ENCODE peak calls at places on chromosomes 6 and 20, in five cellular contexts. One of them, this sample, is unnamed.

GRCh38 chr6:43778976-43779863 is 9.2 kb downstream of the VEGFA start:
- DNase-seq in mammary epithelial cell: no peak
- DNase-seq in right lobe of liver: no peak
- DNase-seq in psoas muscle: no peak
- DNase-seq in breast epithelium: no peak
- DNase-seq in this sample: no peak

GRCh38 chr6:81636930-81637568 is 115.4 kb downstream of the TENT5A start:
- DNase-seq in mammary epithelial cell: no peak
- DNase-seq in right lobe of liver: no peak
- DNase-seq in psoas muscle: no peak
- DNase-seq in breast epithelium: no peak
- DNase-seq in this sample: no peak

GRCh38 chr20:24684954-24685691 is 215.7 kb downstream of the SYNDIG1 start:
- DNase-seq in mammary epithelial cell: no peak
- DNase-seq in right lobe of liver: no peak
- DNase-seq in psoas muscle: no peak
- DNase-seq in breast epithelium: no peak
- DNase-seq in this sample: no peak

GRCh38 chr6:161487694-161488093 is 213.8 kb upstream of the AGPAT4 start:
- DNase-seq in mammary epithelial cell: no peak
- DNase-seq in right lobe of liver: no peak
- DNase-seq in psoas muscle: no peak
- DNase-seq in breast epithelium: no peak
- DNase-seq in this sample: no peak

GRCh38 chr6:74343804-74344203 is 647.8 kb downstream of the CD109 start:
- DNase-seq in mammary epithelial cell: no peak
- DNase-seq in right lobe of liver: no peak
- DNase-seq in psoas muscle: no peak
- DNase-seq in breast epithelium: no peak
- DNase-seq in this sample: no peak

GRCh38 chr6:41699063-41699462 is 36.3 kb downstream of the TFEB start:
- DNase-seq in mammary epithelial cell: no peak
- DNase-seq in right lobe of liver: no peak
- DNase-seq in psoas muscle: no peak
- DNase-seq in breast epithelium: no peak
- DNase-seq in this sample: no peak

GRCh38 chr6:34027445-34027936 is 118.4 kb downstream of the GRM4 start:
- DNase-seq in mammary epithelial cell: peak; percentile 11
- DNase-seq in right lobe of liver: peak; percentile 53
- DNase-seq in psoas muscle: peak; percentile 46
- DNase-seq in breast epithelium: no peak
- DNase-seq in this sample: no peak

GRCh38 chr6:35081426-35081851 is 59.7 kb downstream of the TCP11 start:
- DNase-seq in mammary epithelial cell: peak; percentile 49
- DNase-seq in right lobe of liver: peak; percentile 17
- DNase-seq in psoas muscle: no peak
- DNase-seq in breast epithelium: no peak
- DNase-seq in this sample: no peak

GRCh38 chr6:13268914-13269532 is 59.3 kb downstream of the TBC1D7 start:
- DNase-seq in mammary epithelial cell: peak; percentile 55
- DNase-seq in right lobe of liver: no peak
- DNase-seq in psoas muscle: no peak
- DNase-seq in breast epithelium: no peak
- DNase-seq in this sample: no peak

GRCh38 chr20:31691646-31692275 is 30.9 kb downstream of the BCL2L1 start:
- DNase-seq in mammary epithelial cell: no peak
- DNase-seq in right lobe of liver: no peak
- DNase-seq in psoas muscle: no peak
- DNase-seq in breast epithelium: no peak
- DNase-seq in this sample: no peak

GRCh38 chr6:33621396-33622388 is 570 bp downstream of the ITPR3 start:
- DNase-seq in mammary epithelial cell: peak; percentile 66
- DNase-seq in right lobe of liver: no peak
- DNase-seq in psoas muscle: peak; percentile 51
- DNase-seq in breast epithelium: no peak
- DNase-seq in this sample: no peak

GRCh38 chr6:35146453-35146852 is 5.3 kb upstream of the TCP11 start:
- DNase-seq in mammary epithelial cell: peak; percentile 35
- DNase-seq in right lobe of liver: peak; percentile 63
- DNase-seq in psoas muscle: peak; percentile 24
- DNase-seq in breast epithelium: peak; percentile 35
- DNase-seq in this sample: no peak

GRCh38 chr6:43491750-43492661 is 14.6 kb downstream of the TJAP1 start:
- DNase-seq in mammary epithelial cell: peak; percentile 68
- DNase-seq in right lobe of liver: peak; percentile 73
- DNase-seq in psoas muscle: peak; percentile 92
- DNase-seq in breast epithelium: peak; percentile 76
- DNase-seq in this sample: peak; percentile 95

GRCh38 chr6:152636675-152637421 is at the start of gene SYNE1:
- DNase-seq in mammary epithelial cell: no peak
- DNase-seq in right lobe of liver: peak; percentile 38
- DNase-seq in psoas muscle: peak; percentile 41
- DNase-seq in breast epithelium: no peak
- DNase-seq in this sample: no peak

GRCh38 chr6:133376743-133377142 is 135.6 kb downstream of the EYA4 start:
- DNase-seq in mammary epithelial cell: no peak
- DNase-seq in right lobe of liver: no peak
- DNase-seq in psoas muscle: no peak
- DNase-seq in breast epithelium: no peak
- DNase-seq in this sample: no peak

GRCh38 chr20:21272279-21272678 is 30.9 kb upstream of the XRN2 start:
- DNase-seq in mammary epithelial cell: no peak
- DNase-seq in right lobe of liver: no peak
- DNase-seq in psoas muscle: no peak
- DNase-seq in breast epithelium: no peak
- DNase-seq in this sample: no peak

GRCh38 chr6:151025076-151025475 is 159.6 kb downstream of the MTHFD1L start:
- DNase-seq in mammary epithelial cell: no peak
- DNase-seq in right lobe of liver: peak; percentile 34
- DNase-seq in psoas muscle: no peak
- DNase-seq in breast epithelium: no peak
- DNase-seq in this sample: no peak

GRCh38 chr6:117467876-117468275 is 14.6 kb upstream of the DCBLD1 start:
- DNase-seq in mammary epithelial cell: no peak
- DNase-seq in right lobe of liver: no peak
- DNase-seq in psoas muscle: no peak
- DNase-seq in breast epithelium: no peak
- DNase-seq in this sample: no peak

GRCh38 chr6:56349196-56349595 is 101.8 kb upstream of the COL21A1 start:
- DNase-seq in mammary epithelial cell: no peak
- DNase-seq in right lobe of liver: no peak
- DNase-seq in psoas muscle: no peak
- DNase-seq in breast epithelium: no peak
- DNase-seq in this sample: no peak

GRCh38 chr6:34834789-34835518 is 43.1 kb downstream of the BLTP3A start:
- DNase-seq in mammary epithelial cell: peak; percentile 79
- DNase-seq in right lobe of liver: no peak
- DNase-seq in psoas muscle: no peak
- DNase-seq in breast epithelium: no peak
- DNase-seq in this sample: peak; percentile 34

GRCh38 chr20:32112862-32113261 is 3.3 kb downstream of the TM9SF4 start:
- DNase-seq in mammary epithelial cell: no peak
- DNase-seq in right lobe of liver: no peak
- DNase-seq in psoas muscle: peak; percentile 35
- DNase-seq in breast epithelium: no peak
- DNase-seq in this sample: no peak

GRCh38 chr6:40583694-40584093 is 3.5 kb downstream of the LRFN2 start:
- DNase-seq in mammary epithelial cell: no peak
- DNase-seq in right lobe of liver: no peak
- DNase-seq in psoas muscle: no peak
- DNase-seq in breast epithelium: no peak
- DNase-seq in this sample: no peak
- H3K27me3 ChIP-seq in mammary epithelial cell: peaks cover 5% of the 10 kb centered on the region
- H3K27me3 ChIP-seq in right lobe of liver: peaks cover 7% of the 10 kb centered on the region
- H3K27me3 ChIP-seq in psoas muscle: no peaks in the 10 kb centered on the region
- H3K27me3 ChIP-seq in breast epithelium: peaks cover 3% of the 10 kb centered on the region
- H3K27me3 ChIP-seq in this sample: peaks cover 13% of the 10 kb centered on the region

DNA sequence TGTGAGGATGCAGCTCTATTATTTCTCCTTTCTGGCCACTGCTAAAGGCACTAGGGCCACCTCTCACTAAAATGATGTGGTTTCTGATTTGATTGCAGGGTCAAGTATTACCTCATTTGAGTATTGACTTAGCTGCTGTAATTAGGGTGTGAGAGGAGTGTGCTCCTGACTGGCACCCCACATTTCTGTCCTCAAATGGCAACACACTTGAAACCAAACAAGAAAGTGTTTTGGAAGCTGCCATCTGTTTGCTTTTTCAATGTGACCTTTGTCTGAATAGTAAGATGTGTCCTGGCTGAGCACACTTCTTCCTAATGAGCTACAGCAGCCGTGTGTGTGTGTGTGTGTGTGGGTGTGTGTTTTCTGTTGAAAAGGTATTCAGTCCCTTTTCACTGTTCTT is 62.8 kb upstream of the SCP2D1 start:
- DNase-seq in mammary epithelial cell: no peak
- DNase-seq in right lobe of liver: no peak
- DNase-seq in psoas muscle: no peak
- DNase-seq in breast epithelium: no peak
- DNase-seq in this sample: no peak
- H3K4me1 ChIP-seq in mammary epithelial cell: no peaks in the 10 kb centered on the region
- H3K4me1 ChIP-seq in right lobe of liver: peaks cover 6% of the 10 kb centered on the region
- H3K4me1 ChIP-seq in psoas muscle: no peaks in the 10 kb centered on the region
- H3K4me1 ChIP-seq in breast epithelium: no peaks in the 10 kb centered on the region
- H3K4me1 ChIP-seq in this sample: no peaks in the 10 kb centered on the region

GRCh38 chr6:89688328-89688727 is 49.8 kb upstream of the LYRM2 start:
- DNase-seq in mammary epithelial cell: no peak
- DNase-seq in right lobe of liver: no peak
- DNase-seq in psoas muscle: no peak
- DNase-seq in breast epithelium: no peak
- DNase-seq in this sample: peak; percentile 81
- H3K36me3 ChIP-seq in mammary epithelial cell: peaks cover 39% of the 10 kb centered on the region
- H3K36me3 ChIP-seq in right lobe of liver: peaks cover 99% of the 10 kb centered on the region
- H3K36me3 ChIP-seq in psoas muscle: peaks cover 100% of the 10 kb centered on the region
- H3K36me3 ChIP-seq in breast epithelium: peaks cover 15% of the 10 kb centered on the region
- H3K36me3 ChIP-seq in this sample: peaks cover 69% of the 10 kb centered on the region

GRCh38 chr20:63085087-63085861 is 78.5 kb upstream of the BHLHE23 start:
- DNase-seq in mammary epithelial cell: no peak
- DNase-seq in right lobe of liver: peak; percentile 18
- DNase-seq in psoas muscle: peak; percentile 6
- DNase-seq in breast epithelium: no peak
- DNase-seq in this sample: no peak
- H3K27me3 ChIP-seq in mammary epithelial cell: no peaks in the 10 kb centered on the region
- H3K27me3 ChIP-seq in right lobe of liver: no peaks in the 10 kb centered on the region
- H3K27me3 ChIP-seq in psoas muscle: peaks cover 93% of the 10 kb centered on the region
- H3K27me3 ChIP-seq in breast epithelium: peaks cover 4% of the 10 kb centered on the region
- H3K27me3 ChIP-seq in this sample: no peaks in the 10 kb centered on the region

DNA sequence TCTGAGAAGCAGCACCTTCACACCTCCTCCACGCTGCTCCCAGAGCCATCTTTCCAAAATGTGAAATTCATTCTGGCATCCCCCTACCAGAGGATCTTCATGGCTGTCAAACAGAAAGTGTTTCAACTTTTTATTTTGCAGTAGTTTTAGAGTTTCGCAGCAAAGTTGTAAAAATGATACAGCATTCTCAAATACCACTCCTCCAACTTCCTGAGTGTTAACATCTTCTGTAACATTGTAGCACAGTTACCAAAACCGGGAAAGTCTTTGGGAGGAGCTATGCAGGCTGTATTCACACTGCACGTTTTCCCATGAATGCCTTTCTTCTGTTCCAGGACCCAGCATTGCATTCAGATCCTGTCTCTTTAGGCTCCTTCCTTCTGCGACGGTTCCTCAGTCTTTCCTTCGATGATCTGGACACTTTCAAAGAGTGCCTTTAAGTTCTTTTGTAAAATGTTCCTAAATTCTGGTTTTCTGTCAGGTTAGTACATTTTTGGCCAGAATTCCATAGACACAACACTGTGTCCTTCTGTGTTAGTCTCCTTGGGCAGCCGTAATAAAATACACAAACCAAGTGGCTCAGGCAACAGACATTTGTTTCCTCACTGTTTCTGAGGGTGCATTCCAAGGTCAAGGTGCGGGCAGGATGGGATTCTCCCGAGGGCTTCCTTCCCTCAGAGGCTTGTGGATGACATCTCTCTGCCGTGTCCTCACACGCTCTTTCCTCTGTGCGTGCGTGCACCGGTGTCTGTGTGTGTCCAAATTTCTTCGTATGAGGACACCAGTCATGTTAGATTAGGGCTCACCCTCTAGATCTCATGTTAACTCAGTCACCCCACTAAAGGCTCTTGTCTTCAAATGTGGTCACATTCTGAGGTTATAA is 30.3 kb downstream of the CDYL start:
- DNase-seq in mammary epithelial cell: peak; percentile 18
- DNase-seq in right lobe of liver: no peak
- DNase-seq in psoas muscle: no peak
- DNase-seq in breast epithelium: no peak
- DNase-seq in this sample: no peak
- H3K4me1 ChIP-seq in mammary epithelial cell: peaks cover 47% of the 10 kb centered on the region
- H3K4me1 ChIP-seq in right lobe of liver: no peaks in the 10 kb centered on the region
- H3K4me1 ChIP-seq in psoas muscle: peaks cover 44% of the 10 kb centered on the region
- H3K4me1 ChIP-seq in breast epithelium: no peaks in the 10 kb centered on the region
- H3K4me1 ChIP-seq in this sample: peaks cover 46% of the 10 kb centered on the region

GRCh38 chr20:16013631-16014030 is 559.6 kb downstream of the KIF16B start:
- DNase-seq in mammary epithelial cell: no peak
- DNase-seq in right lobe of liver: no peak
- DNase-seq in psoas muscle: no peak
- DNase-seq in breast epithelium: no peak
- DNase-seq in this sample: no peak

GRCh38 chr20:16020971-16021370 is 552.3 kb downstream of the KIF16B start:
- DNase-seq in mammary epithelial cell: peak; percentile 92
- DNase-seq in right lobe of liver: no peak
- DNase-seq in psoas muscle: no peak
- DNase-seq in breast epithelium: no peak
- DNase-seq in this sample: no peak

GRCh38 chr20:16017656-16018055 is 555.6 kb downstream of the KIF16B start:
- DNase-seq in mammary epithelial cell: peak; percentile 37
- DNase-seq in right lobe of liver: no peak
- DNase-seq in psoas muscle: no peak
- DNase-seq in breast epithelium: no peak
- DNase-seq in this sample: no peak

GRCh38 chr20:16014436-16014835 is 558.8 kb downstream of the KIF16B start:
- DNase-seq in mammary epithelial cell: no peak
- DNase-seq in right lobe of liver: no peak
- DNase-seq in psoas muscle: no peak
- DNase-seq in breast epithelium: no peak
- DNase-seq in this sample: no peak

DNA sequence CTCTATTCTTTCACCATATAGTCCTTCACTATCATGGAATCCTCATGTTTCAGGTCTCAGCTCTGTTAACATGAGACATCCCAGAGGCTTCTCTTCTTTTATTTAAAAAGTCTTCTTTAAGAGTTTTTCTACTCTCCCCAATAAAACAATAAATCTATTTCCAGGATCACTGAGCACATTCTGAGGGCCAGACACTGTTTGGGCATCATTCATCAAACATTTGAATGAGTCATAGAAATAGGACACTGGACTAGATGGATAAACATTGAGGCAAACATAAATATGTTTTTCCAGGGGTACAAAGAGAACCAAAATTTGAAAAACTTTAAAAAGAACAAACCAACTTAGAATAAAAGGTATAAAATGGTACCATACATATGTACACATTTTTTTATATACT is 554.4 kb downstream of the KIF16B start:
- DNase-seq in mammary epithelial cell: peak; percentile 12
- DNase-seq in right lobe of liver: no peak
- DNase-seq in psoas muscle: no peak
- DNase-seq in breast epithelium: no peak
- DNase-seq in this sample: no peak
- H3K36me3 ChIP-seq in mammary epithelial cell: no peaks in the 10 kb centered on the region
- H3K36me3 ChIP-seq in right lobe of liver: no peaks in the 10 kb centered on the region
- H3K36me3 ChIP-seq in psoas muscle: no peaks in the 10 kb centered on the region
- H3K36me3 ChIP-seq in breast epithelium: no peaks in the 10 kb centered on the region
- H3K36me3 ChIP-seq in this sample: no peaks in the 10 kb centered on the region

GRCh38 chr6:11556308-11556707 is 18.8 kb downstream of the TMEM170B start:
- DNase-seq in mammary epithelial cell: no peak
- DNase-seq in right lobe of liver: no peak
- DNase-seq in psoas muscle: no peak
- DNase-seq in breast epithelium: no peak
- DNase-seq in this sample: no peak
- H3K27me3 ChIP-seq in mammary epithelial cell: peaks cover 2% of the 10 kb centered on the region
- H3K27me3 ChIP-seq in right lobe of liver: no peaks in the 10 kb centered on the region
- H3K27me3 ChIP-seq in psoas muscle: no peaks in the 10 kb centered on the region
- H3K27me3 ChIP-seq in breast epithelium: no peaks in the 10 kb centered on the region
- H3K27me3 ChIP-seq in this sample: no peaks in the 10 kb centered on the region

This sample was measured in esophagus muscularis mucosa.